ENCODE peak calls at places on chromosome 6, in six cellular contexts. One of them, this sample, is unnamed.

GRCh38 chr6:137904822-137905617 is 38.0 kb downstream of the TNFAIP3 start:
- DNase-seq in H1: no peak
- DNase-seq in HepG2: no peak
- DNase-seq in GM12892: no peak
- DNase-seq in GM12878: no peak
- DNase-seq in K562: no peak
- DNase-seq in this sample: no peak

GRCh38 chr6:33566182-33567084 is 13.6 kb downstream of the BAK1 start:
- DNase-seq in H1: no peak
- DNase-seq in HepG2: no peak
- DNase-seq in GM12892: no peak
- DNase-seq in GM12878: no peak
- DNase-seq in K562: no peak
- DNase-seq in this sample: no peak

GRCh38 chr6:49570474-49571079 is 20.1 kb downstream of the C6orf141 start:
- DNase-seq in H1: no peak
- DNase-seq in HepG2: peak; percentile 37
- DNase-seq in GM12892: no peak
- DNase-seq in GM12878: no peak
- DNase-seq in K562: no peak
- DNase-seq in this sample: no peak

GRCh38 chr6:125812394-125813231 is 21.9 kb downstream of the NCOA7 start:
- DNase-seq in H1: no peak
- DNase-seq in HepG2: no peak
- DNase-seq in GM12892: no peak
- DNase-seq in GM12878: no peak
- DNase-seq in K562: peak; percentile 67
- DNase-seq in this sample: no peak

GRCh38 chr6:77231438-77232305 is 231.6 kb downstream of the HTR1B start:
- DNase-seq in H1: no peak
- DNase-seq in HepG2: no peak
- DNase-seq in GM12892: no peak
- DNase-seq in GM12878: no peak
- DNase-seq in K562: no peak
- DNase-seq in this sample: no peak

GRCh38 chr6:15595461-15596173 is 67.2 kb downstream of the DTNBP1 start:
- DNase-seq in H1: no peak
- DNase-seq in HepG2: no peak
- DNase-seq in GM12892: no peak
- DNase-seq in GM12878: no peak
- DNase-seq in K562: no peak
- DNase-seq in this sample: no peak

GRCh38 chr6:25302677-25303128 is 23.5 kb downstream of the CARMIL1 start:
- DNase-seq in H1: no peak
- DNase-seq in HepG2: no peak
- DNase-seq in GM12892: no peak
- DNase-seq in GM12878: no peak
- DNase-seq in K562: no peak
- DNase-seq in this sample: no peak

GRCh38 chr6:156390621-156391378 is 386.4 kb upstream of the ARID1B start:
- DNase-seq in H1: no peak
- DNase-seq in HepG2: no peak
- DNase-seq in GM12892: no peak
- DNase-seq in GM12878: no peak
- DNase-seq in K562: no peak
- DNase-seq in this sample: no peak

GRCh38 chr6:88177961-88178464 is 11.9 kb upstream of the CNR1 start:
- DNase-seq in H1: no peak
- DNase-seq in HepG2: peak; percentile 44
- DNase-seq in GM12892: no peak
- DNase-seq in GM12878: peak; percentile 32
- DNase-seq in K562: no peak
- DNase-seq in this sample: no peak

GRCh38 chr6:13461805-13462204 is 25.6 kb downstream of the GFOD1 start:
- DNase-seq in H1: no peak
- DNase-seq in HepG2: no peak
- DNase-seq in GM12892: no peak
- DNase-seq in GM12878: no peak
- DNase-seq in K562: no peak
- DNase-seq in this sample: no peak

GRCh38 chr6:38527371-38527770 is 112.4 kb downstream of the BTBD9 start:
- DNase-seq in H1: no peak
- DNase-seq in HepG2: no peak
- DNase-seq in GM12892: no peak
- DNase-seq in GM12878: no peak
- DNase-seq in K562: no peak
- DNase-seq in this sample: no peak

GRCh38 chr6:52276130-52276529 is 8.4 kb downstream of the MCM3 start:
- DNase-seq in H1: no peak
- DNase-seq in HepG2: no peak
- DNase-seq in GM12892: no peak
- DNase-seq in GM12878: no peak
- DNase-seq in K562: no peak
- DNase-seq in this sample: no peak

GRCh38 chr6:82775989-82776388 is 289.7 kb downstream of the UBE3D start:
- DNase-seq in H1: no peak
- DNase-seq in HepG2: no peak
- DNase-seq in GM12892: no peak
- DNase-seq in GM12878: no peak
- DNase-seq in K562: no peak
- DNase-seq in this sample: no peak

GRCh38 chr6:1756472-1757129 is 146.9 kb downstream of the FOXC1 start:
- DNase-seq in H1: no peak
- DNase-seq in HepG2: no peak
- DNase-seq in GM12892: no peak
- DNase-seq in GM12878: no peak
- DNase-seq in K562: no peak
- DNase-seq in this sample: no peak

GRCh38 chr6:30743099-30744053 is 889 bp upstream of the FLOT1 start:
- DNase-seq in H1: no peak
- DNase-seq in HepG2: no peak
- DNase-seq in GM12892: no peak
- DNase-seq in GM12878: no peak
- DNase-seq in K562: peak; percentile 57
- DNase-seq in this sample: no peak

GRCh38 chr6:85062884-85063283 is 298.5 kb upstream of the TBX18 start:
- DNase-seq in H1: no peak
- DNase-seq in HepG2: no peak
- DNase-seq in GM12892: no peak
- DNase-seq in GM12878: no peak
- DNase-seq in K562: no peak
- DNase-seq in this sample: no peak

GRCh38 chr6:140641412-140641811 is 1267.0 kb upstream of the CITED2 start:
- DNase-seq in H1: no peak
- DNase-seq in HepG2: no peak
- DNase-seq in GM12892: no peak
- DNase-seq in GM12878: peak; percentile 15
- DNase-seq in K562: no peak
- DNase-seq in this sample: no peak

GRCh38 chr6:156943816-156944215 is 166.6 kb downstream of the ARID1B start:
- DNase-seq in H1: no peak
- DNase-seq in HepG2: no peak
- DNase-seq in GM12892: no peak
- DNase-seq in GM12878: no peak
- DNase-seq in K562: no peak
- DNase-seq in this sample: no peak

GRCh38 chr6:121794630-121795029 is 359.2 kb downstream of the GJA1 start:
- DNase-seq in H1: no peak
- DNase-seq in HepG2: no peak
- DNase-seq in GM12892: no peak
- DNase-seq in GM12878: no peak
- DNase-seq in K562: no peak
- DNase-seq in this sample: no peak

GRCh38 chr6:134619077-134619476 is 301.2 kb upstream of the SGK1 start:
- DNase-seq in H1: no peak
- DNase-seq in HepG2: no peak
- DNase-seq in GM12892: no peak
- DNase-seq in GM12878: no peak
- DNase-seq in K562: no peak
- DNase-seq in this sample: no peak

GRCh38 chr6:145895802-145896201 is 68.4 kb downstream of the SHPRH start:
- DNase-seq in H1: no peak
- DNase-seq in HepG2: no peak
- DNase-seq in GM12892: no peak
- DNase-seq in GM12878: no peak
- DNase-seq in K562: peak; percentile 36
- DNase-seq in this sample: no peak

GRCh38 chr6:22848121-22848520 is 278.8 kb downstream of the HDGFL1 start:
- DNase-seq in H1: no peak
- DNase-seq in HepG2: no peak
- DNase-seq in GM12892: no peak
- DNase-seq in GM12878: no peak
- DNase-seq in K562: no peak
- DNase-seq in this sample: no peak

GRCh38 chr6:82750570-82750969 is 315.1 kb downstream of the UBE3D start:
- DNase-seq in H1: no peak
- DNase-seq in HepG2: no peak
- DNase-seq in GM12892: no peak
- DNase-seq in GM12878: no peak
- DNase-seq in K562: no peak
- DNase-seq in this sample: no peak

GRCh38 chr6:56724455-56724854 is 81.8 kb upstream of the DST start:
- DNase-seq in H1: no peak
- DNase-seq in HepG2: no peak
- DNase-seq in GM12892: no peak
- DNase-seq in GM12878: no peak
- DNase-seq in K562: no peak
- DNase-seq in this sample: no peak

GRCh38 chr6:33279971-33280511 is 3.1 kb downstream of the B3GALT4 start:
- DNase-seq in H1: peak; percentile 64
- DNase-seq in HepG2: peak; percentile 93
- DNase-seq in GM12892: no peak
- DNase-seq in GM12878: no peak
- DNase-seq in K562: peak; percentile 77
- DNase-seq in this sample: no peak

DNA sequence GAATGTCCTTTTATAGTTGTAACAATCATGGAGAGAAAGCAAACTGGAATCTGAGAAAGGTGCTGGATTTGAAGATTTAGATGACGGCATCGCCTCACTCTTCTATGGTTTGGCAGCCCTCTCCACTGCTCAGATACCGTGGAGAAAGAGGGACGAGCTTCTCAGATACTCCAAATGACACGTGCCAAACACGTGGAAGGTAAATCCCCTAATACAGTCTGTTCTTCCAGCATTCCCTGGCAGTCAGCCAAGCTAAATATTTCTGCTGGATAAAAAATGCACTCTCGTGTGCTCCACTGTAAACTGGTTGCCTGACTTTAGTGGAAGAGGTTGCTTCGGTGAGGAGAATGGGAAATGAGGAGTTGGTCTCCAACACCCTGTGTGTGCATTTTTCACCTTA is 16.7 kb upstream of the PRDM1 start:
- DNase-seq in H1: no peak
- DNase-seq in HepG2: peak; percentile 12
- DNase-seq in GM12892: no peak
- DNase-seq in GM12878: no peak
- DNase-seq in K562: no peak
- DNase-seq in this sample: no peak
- TF ChIP-seq POLR2AphosphoS5 in H1: no peak
- TF ChIP-seq POLR2AphosphoS5 in HepG2: no peak
- TF ChIP-seq POLR2AphosphoS5 in GM12892: no peak
- TF ChIP-seq POLR2AphosphoS5 in GM12878: no peak
- TF ChIP-seq POLR2AphosphoS5 in K562: no peak
- TF ChIP-seq POLR2AphosphoS5 in this sample: no peak

GRCh38 chr6:166627875-166628849 is 1.1 kb upstream of the RPS6KA2 start:
- DNase-seq in H1: no peak
- DNase-seq in HepG2: peak; percentile 25
- DNase-seq in GM12892: peak; percentile 50
- DNase-seq in GM12878: no peak
- DNase-seq in K562: peak; percentile 75
- DNase-seq in this sample: peak; percentile 43

GRCh38 chr6:166627039-166627874 is at the start of gene RPS6KA2:
- DNase-seq in H1: peak; percentile 98
- DNase-seq in HepG2: peak; percentile 89
- DNase-seq in GM12892: peak; percentile 91
- DNase-seq in GM12878: peak; percentile 93
- DNase-seq in K562: peak; percentile 99
- DNase-seq in this sample: peak; percentile 94

GRCh38 chr6:166625356-166625755 is 1.7 kb downstream of the RPS6KA2 start:
- DNase-seq in H1: no peak
- DNase-seq in HepG2: no peak
- DNase-seq in GM12892: no peak
- DNase-seq in GM12878: no peak
- DNase-seq in K562: no peak
- DNase-seq in this sample: no peak

GRCh38 chr6:166624275-166624674 is 2.8 kb downstream of the RPS6KA2 start:
- DNase-seq in H1: no peak
- DNase-seq in HepG2: no peak
- DNase-seq in GM12892: no peak
- DNase-seq in GM12878: no peak
- DNase-seq in K562: no peak
- DNase-seq in this sample: no peak

GRCh38 chr6:166626177-166627038 is 643 bp downstream of the RPS6KA2 start:
- DNase-seq in H1: no peak
- DNase-seq in HepG2: no peak
- DNase-seq in GM12892: no peak
- DNase-seq in GM12878: no peak
- DNase-seq in K562: no peak
- DNase-seq in this sample: peak; percentile 28
- TF ChIP-seq POLR2A in H1: no peak
- TF ChIP-seq POLR2A in HepG2: no peak
- TF ChIP-seq POLR2A in GM12892: no peak
- TF ChIP-seq POLR2A in GM12878: no peak
- TF ChIP-seq POLR2A in K562: no peak
- TF ChIP-seq POLR2A in this sample: no peak

GRCh38 chr6:6820688-6821238 is 232.2 kb downstream of the LY86 start:
- DNase-seq in H1: peak; percentile 62
- DNase-seq in HepG2: no peak
- DNase-seq in GM12892: no peak
- DNase-seq in GM12878: no peak
- DNase-seq in K562: no peak
- DNase-seq in this sample: no peak
- TF ChIP-seq TAF1 in H1: no peak
- TF ChIP-seq TAF1 in HepG2: no peak
- TF ChIP-seq TAF1 in GM12892: no peak
- TF ChIP-seq TAF1 in GM12878: no peak
- TF ChIP-seq TAF1 in K562: no peak
- TF ChIP-seq TAF1 in this sample: no peak

GRCh38 chr6:28988536-28989415 is 16.3 kb downstream of the ZNF311 start:
- DNase-seq in H1: peak; percentile 92
- DNase-seq in HepG2: no peak
- DNase-seq in GM12892: peak; percentile 23
- DNase-seq in GM12878: no peak
- DNase-seq in K562: peak; percentile 60
- DNase-seq in this sample: no peak

GRCh38 chr6:28983838-28984237 is 21.3 kb downstream of the ZNF311 start:
- DNase-seq in H1: no peak
- DNase-seq in HepG2: no peak
- DNase-seq in GM12892: no peak
- DNase-seq in GM12878: no peak
- DNase-seq in K562: no peak
- DNase-seq in this sample: no peak

GRCh38 chr6:28981833-28982475 is 23.2 kb downstream of the ZNF311 start:
- DNase-seq in H1: no peak
- DNase-seq in HepG2: peak; percentile 98
- DNase-seq in GM12892: no peak
- DNase-seq in GM12878: peak; percentile 79
- DNase-seq in K562: peak; percentile 83
- DNase-seq in this sample: peak; percentile 22

GRCh38 chr6:28982476-28983266 is 22.4 kb downstream of the ZNF311 start:
- DNase-seq in H1: no peak
- DNase-seq in HepG2: peak; percentile 87
- DNase-seq in GM12892: no peak
- DNase-seq in GM12878: peak; percentile 11
- DNase-seq in K562: peak; percentile 52
- DNase-seq in this sample: no peak

GRCh38 chr6:28985396-28986164 is 19.5 kb downstream of the ZNF311 start:
- DNase-seq in H1: peak; percentile 92
- DNase-seq in HepG2: peak; percentile 97
- DNase-seq in GM12892: no peak
- DNase-seq in GM12878: no peak
- DNase-seq in K562: no peak
- DNase-seq in this sample: no peak
- TF ChIP-seq POLR2AphosphoS5 in H1: peak; percentile 89
- TF ChIP-seq POLR2AphosphoS5 in HepG2: peak; percentile 83
- TF ChIP-seq POLR2AphosphoS5 in GM12892: no peak
- TF ChIP-seq POLR2AphosphoS5 in GM12878: no peak
- TF ChIP-seq POLR2AphosphoS5 in K562: no peak
- TF ChIP-seq POLR2AphosphoS5 in this sample: no peak

This sample was measured in GM12891.